ENCODE peak calls at places on chromosomes 6 and 20, in five cellular contexts. V, T, Z, M and W are unnamed samples.

GRCh38 chr6:56689114-56689513 is 46.4 kb upstream of the DST start:
- DNase-seq in V (no peak), Z (no peak), M (no peak), T (no peak), W (no peak)

GRCh38 chr20:18004389-18005031 is 35.7 kb downstream of the MGME1 start:
- DNase-seq in T (no peak), V (no peak), Z (no peak), M (no peak), W (no peak)

GRCh38 chr6:170295519-170296422 is 4.9 kb upstream of the DLL1 start:
- DNase-seq in V (peak), Z (no peak), M (peak), T (peak), W (no peak)

GRCh38 chr20:25316506-25317190 is 68.8 kb downstream of the PYGB start:
- DNase-seq in Z (no peak), M (no peak), T (no peak), V (no peak), W (peak)

GRCh38 chr20:6142348-6142993 is 19.6 kb upstream of the FERMT1 start:
- DNase-seq in V (peak), T (no peak), M (peak), Z (peak), W (no peak)

GRCh38 chr6:68024570-68025269 is 610.4 kb upstream of the ADGRB3 start:
- DNase-seq in T (no peak), M (no peak), V (no peak), Z (no peak), W (no peak)

GRCh38 chr20:42368910-42369309 is 750.7 kb upstream of the CHD6 start:
- DNase-seq in Z (no peak), M (no peak), V (no peak), T (no peak), W (no peak)

GRCh38 chr6:114140416-114140815 is 169.5 kb upstream of the HDAC2 start:
- DNase-seq in M (no peak), Z (no peak), V (no peak), T (no peak), W (no peak)

GRCh38 chr20:52484438-52484837 is 292.9 kb upstream of the ZFP64 start:
- DNase-seq in V (no peak), Z (no peak), M (no peak), T (no peak), W (no peak)

GRCh38 chr20:25044660-25045342 is 13.1 kb downstream of the ACSS1 start:
- DNase-seq in T (no peak), M (no peak), Z (no peak), V (no peak), W (peak)

GRCh38 chr6:46964716-46965519 is 43.2 kb upstream of the ADGRF5 start:
- DNase-seq in Z (no peak), M (no peak), T (no peak), V (no peak), W (no peak)

GRCh38 chr6:36578030-36578825 is 15.9 kb upstream of the SRSF3 start:
- DNase-seq in Z (no peak), T (no peak), V (no peak), M (no peak), W (no peak)

GRCh38 chr20:61959301-61959700 is 106.4 kb downstream of the TAF4 start:
- DNase-seq in Z (no peak), M (no peak), V (no peak), T (peak), W (peak)

GRCh38 chr6:31139599-31139998 is 733 bp upstream of the PSORS1C2 start:
- DNase-seq in Z (peak), M (no peak), T (peak), V (no peak), W (no peak)

GRCh38 chr6:16684896-16685554 is 76.2 kb downstream of the ATXN1 start:
- DNase-seq in T (no peak), V (no peak), Z (no peak), M (no peak), W (no peak)

GRCh38 chr20:44073011-44073674 is 113.8 kb downstream of the JPH2 start:
- DNase-seq in V (no peak), Z (no peak), M (peak), T (no peak), W (no peak)

GRCh38 chr6:77074037-77074713 is 389.1 kb downstream of the HTR1B start:
- DNase-seq in T (no peak), M (no peak), Z (no peak), V (no peak), W (no peak)

GRCh38 chr6:147384029-147384428 is 124.5 kb upstream of the SAMD5 start:
- DNase-seq in V (no peak), Z (no peak), T (no peak), M (no peak), W (no peak)

GRCh38 chr20:47198254-47198671 is 158.2 kb downstream of the ZMYND8 start:
- DNase-seq in Z (no peak), V (no peak), T (no peak), M (no peak), W (no peak)

GRCh38 chr20:34771680-34772081 is 53.8 kb downstream of the NCOA6 start:
- DNase-seq in Z (no peak), T (no peak), V (no peak), M (no peak), W (no peak)

GRCh38 chr6:159726196-159726917 is 949 bp upstream of the WTAP start:
- DNase-seq in V (no peak), M (no peak), Z (no peak), T (no peak), W (no peak)
- TF ChIP-seq CTCF in V (no peak), M (no peak), Z (no peak), T (no peak), W (peak)

DNA sequence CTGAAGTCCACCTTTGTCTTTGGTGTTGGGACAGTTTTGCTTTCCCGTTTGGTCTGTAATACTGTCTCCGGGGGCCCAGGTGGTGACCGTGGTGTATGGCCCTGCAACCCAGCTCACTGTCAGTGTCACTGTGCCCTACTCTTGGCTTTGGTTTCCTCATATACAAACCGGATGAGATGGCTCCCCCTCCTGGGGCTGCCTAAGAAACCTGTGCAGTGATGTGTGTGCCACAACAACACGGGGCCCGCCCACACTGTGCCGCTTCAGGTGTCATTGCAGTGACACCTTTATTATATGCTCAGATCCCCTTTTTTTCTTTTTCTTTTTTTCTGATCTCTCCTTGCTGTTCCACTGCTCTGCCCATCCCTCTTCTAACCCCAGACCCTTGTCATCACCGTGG is 73.9 kb downstream of the RAMACL start:
- DNase-seq in V (no peak), M (no peak), T (no peak), Z (no peak), W (no peak)
- TF ChIP-seq CTCF in V (no peak), M (no peak), T (peak), Z (no peak), W (no peak)

GRCh38 chr6:35259946-35260626 is 551 bp downstream of the ZNF76 start:
- DNase-seq in M (peak), Z (peak), T (peak), V (no peak), W (no peak)
- TF ChIP-seq CTCF in M (no peak), Z (no peak), T (no peak), V (no peak), W (no peak)

DNA sequence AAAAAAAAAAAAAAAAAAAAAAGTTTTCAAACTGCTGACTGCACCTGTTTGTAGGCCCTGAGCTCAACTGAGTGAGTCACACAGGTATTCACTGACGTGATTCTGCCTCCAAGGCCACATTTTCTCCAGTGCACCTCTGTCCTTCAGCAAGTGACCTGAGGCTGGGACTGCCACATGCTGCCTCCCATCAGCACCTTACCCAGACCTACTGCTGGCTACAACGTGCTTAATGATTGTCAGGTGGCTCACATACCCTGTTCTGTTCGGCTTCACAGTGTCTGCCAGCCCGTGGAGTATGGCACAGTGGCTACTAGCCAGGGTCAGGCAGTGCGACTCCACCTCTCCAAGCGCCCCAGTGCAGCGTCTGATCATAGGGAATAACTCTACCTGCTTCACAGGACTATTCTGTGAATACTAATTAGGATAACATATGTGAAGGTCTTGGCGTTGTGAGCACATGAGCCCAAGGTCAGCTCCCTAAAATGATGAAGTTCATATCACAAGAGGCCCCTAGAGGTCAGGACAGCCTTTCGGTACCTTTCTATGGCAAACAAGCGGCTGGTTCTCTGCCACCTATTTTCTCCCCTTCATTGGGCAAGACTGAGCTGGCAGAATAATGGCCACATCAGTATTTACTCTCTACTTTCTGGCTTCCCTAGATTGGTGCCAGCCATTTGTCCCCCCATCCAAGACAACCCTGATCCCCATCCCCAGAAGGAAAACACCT is 28.1 kb downstream of the RIPOR3 start:
- DNase-seq in Z (no peak), M (no peak), T (peak), V (no peak), W (no peak)
- TF ChIP-seq CTCF in Z (no peak), M (peak), T (peak), V (peak), W (peak)

DNA sequence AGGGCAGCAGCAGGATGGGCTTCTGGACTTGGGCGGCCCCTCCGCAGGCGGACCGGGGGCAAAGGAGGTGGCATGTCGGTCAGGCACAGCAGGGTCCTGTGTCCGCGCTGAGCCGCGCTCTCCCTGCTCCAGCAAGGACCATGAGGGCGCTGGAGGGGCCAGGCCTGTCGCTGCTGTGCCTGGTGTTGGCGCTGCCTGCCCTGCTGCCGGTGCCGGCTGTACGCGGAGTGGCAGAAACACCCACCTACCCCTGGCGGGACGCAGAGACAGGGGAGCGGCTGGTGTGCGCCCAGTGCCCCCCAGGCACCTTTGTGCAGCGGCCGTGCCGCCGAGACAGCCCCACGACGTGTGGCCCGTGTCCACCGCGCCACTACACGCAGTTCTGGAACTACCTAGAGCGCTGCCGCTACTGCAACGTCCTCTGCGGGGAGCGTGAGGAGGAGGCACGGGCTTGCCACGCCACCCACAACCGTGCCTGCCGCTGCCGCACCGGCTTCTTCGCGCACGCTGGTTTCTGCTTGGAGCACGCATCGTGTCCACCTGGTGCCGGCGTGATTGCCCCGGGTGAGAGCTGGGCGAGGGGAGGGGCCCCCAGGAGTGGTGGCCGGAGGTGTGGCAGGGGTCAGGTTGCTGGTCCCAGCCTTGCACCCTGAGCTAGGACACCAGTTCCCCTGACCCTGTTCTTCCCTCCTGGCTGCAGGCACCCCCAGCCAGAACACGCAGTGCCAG is at the start of gene TNFRSF6B:
- DNase-seq in V (no peak), M (no peak), T (no peak), Z (peak), W (no peak)
- TF ChIP-seq CTCF in V (no peak), M (no peak), T (no peak), Z (no peak), W (no peak)